ENCODE peak calls at places on chromosome 20, in six cellular contexts. K, P, X, M, B and G are unnamed samples.

GRCh38 chr20:54151511-54152226 is 22.1 kb downstream of the CYP24A1 start:
- DNase-seq in X (no peak), K (no peak), P (no peak), M (no peak), B (no peak), G (no peak)

GRCh38 chr20:48538058-48538825 is 289.6 kb downstream of the PREX1 start:
- DNase-seq in B (peak), P (peak), X (peak), M (no peak), K (no peak), G (peak)

GRCh38 chr20:44758247-44759101 is 12.8 kb downstream of the KCNK15 start:
- DNase-seq in M (no peak), P (no peak), X (no peak), K (no peak), B (no peak), G (no peak)

GRCh38 chr20:23143098-23143497 is 57.0 kb upstream of the CD93 start:
- DNase-seq in X (peak), M (peak), K (peak), P (peak), B (peak), G (peak)

GRCh38 chr20:19726126-19726525 is 31.9 kb upstream of the RIN2 start:
- DNase-seq in B (no peak), P (no peak), K (no peak), M (no peak), X (peak), G (no peak)

GRCh38 chr20:14406495-14406894 is 69.1 kb upstream of the FLRT3 start:
- DNase-seq in K (no peak), B (no peak), X (peak), M (no peak), P (peak), G (no peak)

GRCh38 chr20:34891166-34892062 is 15.0 kb downstream of the ACSS2 start:
- DNase-seq in P (no peak), X (peak), M (peak), B (no peak), K (no peak), G (no peak)

GRCh38 chr20:7358670-7359069 is 581.6 kb downstream of the HAO1 start:
- DNase-seq in B (no peak), K (no peak), X (no peak), M (no peak), P (no peak), G (no peak)

GRCh38 chr20:52226370-52226769 is 34.8 kb upstream of the ZFP64 start:
- DNase-seq in X (no peak), P (no peak), K (no peak), M (no peak), B (no peak), G (no peak)

GRCh38 chr20:44460795-44461141 is 14.9 kb upstream of the TTPAL start:
- DNase-seq in M (peak), P (peak), X (peak), K (peak), B (no peak), G (peak)

GRCh38 chr20:41330343-41330720 is 10.3 kb upstream of the LPIN3 start:
- DNase-seq in X (peak), B (no peak), K (no peak), P (no peak), M (no peak), G (no peak)

GRCh38 chr20:1330075-1330830 is 1.3 kb upstream of the SDCBP2 start:
- DNase-seq in B (peak), X (peak), P (no peak), M (peak), K (peak), G (no peak)

GRCh38 chr20:1327241-1327653 is 1.7 kb downstream of the SDCBP2 start:
- DNase-seq in P (no peak), K (peak), B (no peak), X (peak), M (no peak), G (no peak)

GRCh38 chr20:1331101-1331500 is 2.2 kb upstream of the SDCBP2 start:
- DNase-seq in X (no peak), B (no peak), P (no peak), M (no peak), K (no peak), G (no peak)

GRCh38 chr20:1327827-1328679 is 886 bp downstream of the SDCBP2 start:
- DNase-seq in P (no peak), B (no peak), X (no peak), K (peak), M (no peak), G (no peak)

GRCh38 chr20:1328680-1329330 is at the start of gene SDCBP2:
- DNase-seq in X (no peak), K (peak), P (no peak), M (no peak), B (peak), G (no peak)
- H3K4me3 ChIP-seq in X (no peak), K (peak), P (no peak), M (no peak), B (peak), G (no peak)

DNA sequence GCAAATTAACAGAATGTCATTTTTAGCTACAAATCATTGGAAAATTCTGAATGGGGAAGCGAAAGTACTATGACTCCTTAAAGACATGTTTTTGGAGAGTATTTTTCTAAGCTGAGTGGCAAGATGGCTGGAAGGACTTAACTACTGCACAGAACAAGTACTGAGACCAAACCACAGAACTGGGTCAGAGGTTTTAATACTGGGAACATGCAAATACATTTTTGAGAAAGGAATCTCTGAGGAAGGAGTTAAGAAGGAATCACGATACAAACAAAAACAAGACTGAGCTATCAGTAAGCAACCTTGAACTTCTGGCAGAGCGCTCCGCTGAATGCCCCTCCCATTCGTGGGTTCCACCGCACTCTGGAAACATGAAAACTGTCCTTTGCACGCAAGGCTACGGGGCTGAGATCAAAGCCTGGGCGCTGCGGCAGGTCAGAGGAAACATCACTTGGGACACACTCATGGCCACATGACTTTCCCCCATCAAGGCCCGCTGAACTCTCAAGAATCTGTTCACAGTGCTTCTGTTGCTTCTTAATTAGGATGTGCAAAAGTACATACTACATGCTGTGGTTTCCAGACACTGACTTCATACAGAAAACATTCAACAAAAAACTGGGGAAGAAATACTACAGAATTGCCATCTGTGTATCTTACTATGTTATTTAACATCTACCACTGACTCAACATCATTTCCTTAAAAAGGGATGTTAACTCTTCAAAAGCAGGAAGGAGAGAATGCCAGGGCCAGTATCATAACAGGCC is 27.8 kb downstream of the SLC23A2 start:
- DNase-seq in X (peak), M (peak), K (peak), B (peak), P (peak), G (no peak)
- H3K4me3 ChIP-seq in X (peak), M (peak), K (no peak), B (peak), P (peak), G (no peak)

DNA sequence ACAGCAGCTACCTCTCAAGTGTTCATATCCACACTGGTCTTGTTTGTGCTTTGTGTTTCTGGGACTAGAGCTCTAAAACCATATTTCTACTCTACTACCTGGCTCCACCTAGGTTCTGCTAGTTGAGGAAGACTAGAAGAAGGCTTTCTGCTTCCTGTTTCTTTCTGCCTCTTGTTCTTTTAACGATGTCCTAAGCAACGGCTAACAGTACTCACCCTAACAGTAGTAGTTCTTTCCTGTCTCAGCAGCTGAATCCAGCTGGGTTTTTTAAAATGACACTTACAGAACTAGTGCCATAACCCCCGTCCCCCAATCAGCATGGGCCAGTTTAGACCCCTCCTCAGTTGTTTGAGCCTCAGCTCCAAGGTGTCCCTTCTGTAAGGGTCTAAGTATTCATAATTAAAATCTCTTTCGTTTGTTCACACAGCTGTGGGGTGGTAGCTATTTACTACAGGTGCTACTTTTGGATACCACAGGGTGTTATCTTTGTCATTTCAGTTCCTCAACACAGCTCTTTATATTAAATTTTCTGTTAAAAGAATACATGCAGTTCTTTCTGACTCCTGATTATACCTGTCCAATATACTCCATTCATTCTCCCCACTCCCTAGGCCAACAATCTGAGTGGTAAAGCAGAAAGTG is 790.2 kb downstream of the DHX35 start:
- DNase-seq in B (no peak), X (no peak), P (no peak), M (no peak), K (no peak), G (no peak)
- H3K4me3 ChIP-seq in B (no peak), X (no peak), P (no peak), M (no peak), K (no peak), G (no peak)

GRCh38 chr20:3240776-3241363 is 1.9 kb upstream of the SLC4A11 start:
- DNase-seq in M (no peak), X (no peak), K (no peak), P (no peak), B (no peak), G (no peak)
- H3K4me3 ChIP-seq in M (no peak), X (no peak), K (no peak), P (no peak), B (no peak), G (no peak)

GRCh38 chr20:37449276-37449675 is 71.8 kb upstream of the NNAT start:
- DNase-seq in B (no peak), X (no peak), M (no peak), P (no peak), K (no peak), G (no peak)

GRCh38 chr20:37447688-37448087 is 73.4 kb upstream of the NNAT start:
- DNase-seq in K (no peak), B (no peak), P (no peak), X (no peak), M (no peak), G (no peak)

GRCh38 chr20:37445041-37445440 is 76.0 kb upstream of the NNAT start:
- DNase-seq in B (no peak), X (no peak), P (no peak), K (no peak), M (no peak), G (no peak)

GRCh38 chr20:37443596-37443995 is 77.5 kb upstream of the NNAT start:
- DNase-seq in M (no peak), P (no peak), X (no peak), B (no peak), K (no peak), G (no peak)

GRCh38 chr20:37446286-37447032 is 74.6 kb upstream of the NNAT start:
- DNase-seq in P (no peak), X (no peak), K (no peak), M (no peak), B (no peak), G (no peak)
- H3K4me3 ChIP-seq in P (no peak), X (no peak), K (no peak), M (no peak), B (no peak), G (no peak)

GRCh38 chr20:24588047-24588635 is 118.7 kb downstream of the SYNDIG1 start:
- DNase-seq in M (no peak), B (no peak), X (no peak), P (no peak), K (no peak), G (no peak)
- H3K4me3 ChIP-seq in M (no peak), B (no peak), X (no peak), P (no peak), K (no peak), G (no peak)

GRCh38 chr20:46562373-46563169 is 12.1 kb upstream of the OCSTAMP start:
- DNase-seq in M (peak), B (peak), P (peak), K (peak), X (peak), G (peak)
- H3K4me3 ChIP-seq in M (peak), B (peak), P (peak), K (no peak), X (peak), G (no peak)

GRCh38 chr20:15711177-15711576 is 862.1 kb downstream of the KIF16B start:
- DNase-seq in B (no peak), K (no peak), P (no peak), M (no peak), X (no peak), G (no peak)
- H3K4me3 ChIP-seq in B (no peak), K (no peak), P (no peak), M (no peak), X (no peak), G (no peak)

GRCh38 chr20:57749861-57750260 is 40.0 kb upstream of the PMEPA1 start:
- DNase-seq in K (no peak), P (no peak), X (peak), M (no peak), B (no peak), G (no peak)

GRCh38 chr20:57747889-57748456 is 38.2 kb upstream of the PMEPA1 start:
- DNase-seq in M (no peak), X (no peak), B (no peak), P (no peak), K (peak), G (no peak)

GRCh38 chr20:57749131-57749690 is 39.4 kb upstream of the PMEPA1 start:
- DNase-seq in P (no peak), B (no peak), X (no peak), K (no peak), M (no peak), G (no peak)

GRCh38 chr20:57746832-57747404 is 37.1 kb upstream of the PMEPA1 start:
- DNase-seq in B (no peak), X (no peak), P (no peak), M (no peak), K (no peak), G (no peak)

DNA sequence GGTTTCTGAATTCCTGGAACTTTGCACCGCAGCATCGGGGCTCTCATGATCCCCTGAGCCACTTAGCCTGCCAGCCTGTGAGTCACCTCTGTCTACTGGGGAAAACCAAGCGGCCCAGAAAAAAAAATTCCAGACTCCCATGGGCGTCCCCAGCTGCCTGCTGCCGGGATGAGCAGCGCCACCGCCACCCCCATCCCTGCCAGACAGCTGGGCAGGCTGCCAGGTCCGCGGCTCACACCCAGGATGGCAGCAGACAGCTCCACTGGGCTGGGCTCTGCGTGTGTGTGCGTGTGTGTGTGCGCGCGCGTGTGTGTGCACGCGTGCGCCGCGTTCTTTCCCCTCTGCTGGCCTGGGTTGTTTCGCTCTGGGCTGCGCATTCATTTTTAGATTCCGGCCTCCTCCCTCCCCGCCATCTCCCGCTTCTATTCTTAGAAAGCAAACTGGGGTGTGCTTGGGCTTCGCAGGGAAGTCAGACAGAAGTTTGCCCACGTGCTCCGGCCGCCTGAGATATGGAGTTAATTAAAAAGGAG is 38.9 kb upstream of the PMEPA1 start:
- DNase-seq in B (peak), K (peak), P (peak), X (peak), M (peak), G (peak)
- H3K4me3 ChIP-seq in B (peak), K (no peak), P (peak), X (peak), M (peak), G (no peak)